ENCODE peak calls at places on chromosomes 11 and 22, in six cellular contexts. I is neural crest cell, X is pancreas, G is A549, K is coronary artery, W is left ventricle myocardium inferior. F is an unnamed sample.

GRCh38 chr11:29282088-29282487 is 734.7 kb downstream of the KCNA4 start:
- DNase-seq in W (no peak), I (no peak), G (peak; percentile 92), K (no peak), X (no peak), F (no peak)

GRCh38 chr11:116657842-116658825 is 114.7 kb downstream of the BUD13 start:
- DNase-seq in W (no peak), K (peak; percentile 38), G (peak; percentile 30), X (no peak), I (no peak), F (no peak)

GRCh38 chr11:48154162-48154561 is 62.4 kb upstream of the OR4B1 start:
- DNase-seq in G (no peak), W (no peak), I (no peak), X (no peak), K (no peak), F (no peak)

GRCh38 chr11:120601566-120601965 is 90.0 kb downstream of the GRIK4 start:
- DNase-seq in I (no peak), W (no peak), X (no peak), K (no peak), G (no peak), F (no peak)

GRCh38 chr11:114799524-114799923 is 121.2 kb downstream of the NXPE2 start:
- DNase-seq in I (no peak), W (no peak), K (no peak), X (no peak), G (no peak), F (no peak)

GRCh38 chr11:10936999-10937398 is 79.1 kb upstream of the ZBED5 start:
- DNase-seq in X (no peak), K (no peak), I (no peak), G (no peak), W (no peak), F (no peak)

GRCh38 chr11:8814209-8814922 is 96.6 kb upstream of the AKIP1 start:
- DNase-seq in K (no peak), X (no peak), I (no peak), W (no peak), G (no peak), F (no peak)

GRCh38 chr11:68651208-68651984 is 32.9 kb upstream of the GAL start:
- DNase-seq in I (no peak), G (no peak), W (no peak), X (no peak), K (peak; percentile 62), F (no peak)

GRCh38 chr11:43145653-43146052 is 166.1 kb upstream of the API5 start:
- DNase-seq in X (no peak), W (no peak), G (no peak), I (no peak), K (no peak), F (no peak)

GRCh38 chr11:71294846-71295600 is 42.6 kb upstream of the SHANK2 start:
- DNase-seq in X (no peak), I (no peak), K (peak; percentile 22), W (no peak), G (no peak), F (peak; percentile 43)

GRCh38 chr11:114877976-114878375 is 199.6 kb downstream of the NXPE2 start:
- DNase-seq in X (no peak), I (no peak), W (no peak), K (no peak), G (no peak), F (no peak)

GRCh38 chr11:13008625-13009475 is at the start of gene RASSF10:
- DNase-seq in G (peak; percentile 89), W (peak; percentile 42), K (no peak), X (peak; percentile 19), I (peak; percentile 80), F (peak; percentile 87)

GRCh38 chr22:31488988-31489617 is 539 bp downstream of the EIF4ENIF1 start:
- DNase-seq in W (peak; percentile 36), I (peak; percentile 31), X (peak; percentile 21), K (peak; percentile 74), G (peak; percentile 21), F (peak; percentile 77)

GRCh38 chr11:71144010-71144409 is 108.4 kb downstream of the SHANK2 start:
- DNase-seq in G (no peak), K (no peak), W (no peak), I (no peak), X (no peak), F (no peak)

GRCh38 chr22:25153961-25154685 is 45.5 kb upstream of the CRYBB3 start:
- DNase-seq in G (no peak), K (no peak), W (peak; percentile 58), I (no peak), X (peak; percentile 43), F (no peak)

GRCh38 chr11:43504316-43504950 is 145.7 kb downstream of the TTC17 start:
- DNase-seq in G (peak; percentile 39), I (peak; percentile 16), W (no peak), K (no peak), X (no peak), F (no peak)

GRCh38 chr11:12248330-12248729 is 129.0 kb upstream of the PARVA start:
- DNase-seq in K (no peak), W (peak; percentile 80), I (no peak), G (peak; percentile 23), X (peak; percentile 99), F (no peak)

GRCh38 chr11:119940401-119940976 is 197.4 kb downstream of the TRIM29 start:
- DNase-seq in I (no peak), W (no peak), K (no peak), G (no peak), X (no peak), F (no peak)

GRCh38 chr11:27075192-27075591 is 34.6 kb downstream of the BBOX1 start:
- DNase-seq in X (no peak), I (no peak), W (no peak), G (no peak), K (no peak), F (no peak)

GRCh38 chr11:8812438-8812837 is 98.6 kb upstream of the AKIP1 start:
- DNase-seq in K (no peak), G (peak; percentile 55), X (peak; percentile 35), I (no peak), W (no peak), F (no peak)

GRCh38 chr11:72305077-72305476 is 61.1 kb upstream of the PHOX2A start:
- DNase-seq in W (no peak), X (no peak), K (no peak), G (no peak), I (no peak), F (no peak)

GRCh38 chr22:25838960-25839741 is 97.2 kb downstream of the MYO18B start:
- DNase-seq in X (no peak), K (peak; percentile 45), G (no peak), W (no peak), I (no peak), F (no peak)

GRCh38 chr11:119618208-119618909 is 110.6 kb downstream of the NECTIN1 start:
- DNase-seq in K (no peak), W (peak; percentile 36), G (no peak), I (no peak), X (no peak), F (no peak)

GRCh38 chr11:118656563-118657165 is 22.8 kb downstream of the TREH start:
- DNase-seq in X (no peak), G (no peak), K (no peak), I (no peak), W (no peak), F (no peak)

GRCh38 chr11:119173453-119173852 is 4.9 kb downstream of the NLRX1 start:
- DNase-seq in W (no peak), I (no peak), G (no peak), X (no peak), K (no peak), F (no peak)

DNA sequence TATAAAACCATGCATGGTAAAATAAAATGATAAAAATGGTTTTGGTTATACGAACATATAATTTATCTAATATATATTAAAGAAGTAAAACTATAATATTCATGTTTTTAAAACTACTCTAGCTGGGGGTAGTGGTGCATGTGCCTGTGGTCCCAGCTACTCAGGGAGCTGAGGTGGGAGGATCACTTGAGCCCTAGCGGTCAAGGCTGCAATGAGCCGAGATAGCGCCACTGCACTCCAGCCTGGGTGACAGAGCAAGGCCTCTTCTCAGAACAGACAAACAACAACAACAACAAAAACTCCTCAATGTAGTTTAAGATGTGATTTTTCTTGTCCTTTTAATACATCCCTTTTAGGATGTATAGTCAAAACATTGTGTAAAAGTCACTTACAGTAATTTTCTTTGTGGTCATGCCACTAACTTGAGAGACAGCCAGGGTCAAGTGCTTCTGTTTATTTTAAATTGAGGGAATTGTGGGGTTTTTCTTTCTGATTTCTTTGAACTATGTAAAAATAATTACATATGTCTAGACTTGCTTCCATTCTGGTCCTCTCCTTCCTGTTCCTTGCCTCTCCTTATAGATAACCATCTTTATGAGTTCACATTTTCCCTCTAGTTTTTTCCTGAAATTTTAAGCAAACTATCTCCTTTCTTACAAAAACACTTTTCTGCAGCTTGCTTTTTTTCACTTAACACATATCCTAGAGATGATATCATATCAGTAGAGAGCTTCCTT is 9.2 kb downstream of the OR2AT4 start:
- DNase-seq in X (no peak), I (no peak), K (no peak), W (no peak), G (no peak), F (no peak)
- TF ChIP-seq CTCF in X (no peak), I (no peak), K (no peak), W (no peak), G (no peak), F (peak; percentile 45)

GRCh38 chr11:85459304-85459703 is 167.8 kb downstream of the DLG2 start:
- DNase-seq in W (no peak), X (no peak), G (no peak), I (no peak), K (no peak), F (no peak)

DNA sequence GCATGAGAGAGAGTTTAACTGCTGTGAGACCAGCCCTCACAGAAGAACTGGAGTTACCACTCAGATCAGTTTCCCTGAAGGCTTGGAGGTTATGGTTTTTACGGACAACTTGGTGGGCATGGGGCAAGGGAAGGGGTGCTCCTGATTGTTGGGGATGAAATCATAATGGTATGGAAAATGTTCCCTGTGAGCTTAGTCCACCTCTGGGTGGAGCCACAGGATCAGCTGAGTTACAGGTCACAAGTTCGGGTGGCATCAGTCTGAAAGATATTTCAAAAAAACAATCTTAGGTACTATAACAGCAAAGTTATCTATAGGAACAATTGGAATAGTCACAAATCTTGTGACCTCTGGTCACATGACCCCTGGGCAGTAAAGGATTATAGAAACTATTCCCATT is 162.9 kb downstream of the DLG2 start:
- DNase-seq in K (no peak), G (peak; percentile 4), X (no peak), I (no peak), W (no peak), F (no peak)
- TF ChIP-seq CTCF in K (no peak), G (no peak), X (no peak), I (peak; percentile 23), W (peak; percentile 42), F (no peak)

DNA sequence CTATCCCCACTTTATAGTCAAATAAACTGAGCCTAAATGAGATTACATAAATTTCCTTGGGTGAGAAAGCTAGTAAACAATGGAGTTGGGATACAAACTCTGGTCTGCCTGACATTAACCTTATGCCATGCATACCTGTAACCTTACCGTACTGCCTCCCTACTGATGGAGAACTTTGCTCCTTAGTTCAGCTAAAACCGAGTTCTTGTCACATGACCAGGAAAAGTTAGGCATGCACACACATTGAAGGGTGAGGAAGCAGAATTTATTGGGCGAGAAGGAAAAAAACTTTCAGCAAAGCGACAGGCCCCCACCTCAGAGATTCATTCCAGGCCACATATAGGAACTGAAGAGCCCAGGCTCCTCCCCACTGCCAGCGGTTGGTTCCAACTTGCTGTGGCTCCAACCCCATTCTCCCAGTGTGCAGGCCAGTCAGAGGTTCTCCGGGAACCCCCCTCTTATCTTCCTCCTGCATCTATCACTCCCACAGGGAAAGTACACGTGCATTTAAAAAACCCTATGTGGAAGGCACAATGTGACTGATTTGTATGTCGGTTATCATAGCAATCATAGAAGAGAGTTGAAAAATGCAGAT is 3.2 kb upstream of the PIWIL4 start:
- DNase-seq in I (no peak), W (no peak), K (no peak), G (no peak), X (no peak), F (no peak)
- TF ChIP-seq CTCF in I (no peak), W (no peak), K (no peak), G (no peak), X (no peak), F (no peak)

GRCh38 chr11:111359223-111360149 is 19.6 kb downstream of the POU2AF1 start:
- DNase-seq in W (no peak), G (no peak), I (no peak), X (no peak), K (no peak), F (no peak)
- TF ChIP-seq CTCF in W (no peak), G (no peak), I (no peak), X (no peak), K (no peak), F (no peak)

F was measured in type B pancreatic cell.